ENCODE peak calls at places on chromosomes 2 and 18, in nine cellular contexts. H, X, A, P, G, B, J, R and M are unnamed samples.

GRCh38 chr18:57523171-57523956 is 63.1 kb downstream of the FECH start:
- DNase-seq in H (no peak), B (no peak), J (no peak), G (no peak), R (no peak), P (peak), X (no peak), A (no peak), M (no peak)

GRCh38 chr2:165627463-165627862 is 158.0 kb downstream of the CSRNP3 start:
- DNase-seq in X (peak), R (no peak), A (no peak), J (peak), P (no peak), G (no peak), B (no peak), H (peak), M (peak)

GRCh38 chr2:4900242-4900641 is 791.9 kb upstream of the SOX11 start:
- DNase-seq in A (no peak), X (no peak), R (no peak), H (no peak), G (no peak), J (no peak), B (no peak), P (no peak), M (peak)

GRCh38 chr2:127485694-127486071 is 40.6 kb downstream of the IWS1 start:
- DNase-seq in P (no peak), A (no peak), X (no peak), R (no peak), J (no peak), G (no peak), H (no peak), B (no peak), M (no peak)

GRCh38 chr2:31382452-31383120 is 32.0 kb downstream of the XDH start:
- DNase-seq in B (no peak), A (no peak), R (no peak), X (no peak), J (peak), P (no peak), G (no peak), H (no peak), M (peak)

GRCh38 chr2:241356871-241357260 is 781 bp downstream of the FARP2 start:
- DNase-seq in P (no peak), H (no peak), B (no peak), X (no peak), R (no peak), A (no peak), G (no peak), J (no peak), M (no peak)

GRCh38 chr2:113894156-113894743 is 4.4 kb downstream of the ACTR3 start:
- DNase-seq in P (no peak), H (peak), R (peak), B (no peak), A (peak), X (peak), G (no peak), J (peak), M (peak)

GRCh38 chr2:188813846-188814245 is 160.3 kb upstream of the COL3A1 start:
- DNase-seq in X (no peak), G (no peak), H (peak), R (no peak), A (no peak), P (no peak), B (no peak), J (no peak), M (no peak)

GRCh38 chr2:141554810-141555209 is 576.0 kb downstream of the LRP1B start:
- DNase-seq in X (peak), B (no peak), A (no peak), R (peak), H (peak), P (no peak), G (no peak), J (peak), M (peak)

GRCh38 chr2:6352247-6352646 is 513.5 kb downstream of the CMPK2 start:
- DNase-seq in R (no peak), A (no peak), P (no peak), B (no peak), J (no peak), H (no peak), X (no peak), G (no peak), M (no peak)

GRCh38 chr2:241857572-241858121 is 1.0 kb downstream of the PDCD1 start:
- DNase-seq in G (no peak), J (no peak), R (no peak), H (no peak), A (no peak), X (no peak), B (peak), P (no peak), M (no peak)

GRCh38 chr18:59344990-59345389 is 14.1 kb downstream of the LMAN1 start:
- DNase-seq in X (no peak), G (no peak), P (no peak), B (no peak), H (no peak), A (no peak), R (no peak), J (no peak), M (no peak)

GRCh38 chr2:152718909-152719645 is 657 bp downstream of the ARL6IP6 start:
- DNase-seq in X (no peak), R (peak), H (peak), P (peak), G (no peak), B (no peak), A (peak), J (no peak), M (peak)

GRCh38 chr2:103898561-103898960 is 955.4 kb upstream of the POU3F3 start:
- DNase-seq in J (no peak), P (no peak), H (no peak), X (no peak), R (no peak), B (no peak), G (no peak), A (no peak), M (no peak)

GRCh38 chr2:63053889-63054725 is 3.5 kb downstream of the OTX1 start:
- DNase-seq in B (no peak), J (no peak), R (no peak), G (no peak), X (peak), H (no peak), A (peak), P (no peak), M (no peak)

GRCh38 chr18:48590678-48591077 is 51.8 kb downstream of the CTIF start:
- DNase-seq in X (no peak), A (no peak), H (peak), J (peak), R (peak), G (no peak), P (no peak), B (no peak), M (peak)

GRCh38 chr2:46119453-46119852 is 177.8 kb upstream of the EPAS1 start:
- DNase-seq in A (no peak), P (no peak), X (no peak), R (no peak), J (no peak), H (peak), B (no peak), G (no peak), M (no peak)

GRCh38 chr18:49189772-49190171 is 239.0 kb upstream of the SMAD7 start:
- DNase-seq in G (no peak), B (no peak), X (no peak), H (peak), R (no peak), P (no peak), J (no peak), A (no peak), M (no peak)

GRCh38 chr2:138003411-138003810 is 39.1 kb downstream of the HNMT start:
- DNase-seq in R (no peak), H (no peak), B (no peak), A (no peak), P (no peak), G (no peak), J (no peak), X (no peak), M (peak)

GRCh38 chr2:221569342-221570278 is 2.5 kb downstream of the EPHA4 start:
- DNase-seq in H (no peak), J (no peak), R (no peak), B (peak), P (no peak), X (no peak), G (no peak), A (no peak), M (no peak)

GRCh38 chr2:241217320-241218031 is 29.0 kb downstream of the ANO7 start:
- DNase-seq in X (peak), J (no peak), B (peak), G (peak), H (peak), P (peak), R (peak), A (peak), M (peak)

GRCh38 chr2:28134262-28134812 is 243.8 kb downstream of the BABAM2 start:
- DNase-seq in P (peak), G (no peak), J (no peak), R (no peak), A (peak), X (no peak), B (no peak), H (peak), M (peak)

GRCh38 chr2:68767031-68767961 is 32.7 kb downstream of the ARHGAP25 start:
- DNase-seq in R (no peak), H (no peak), G (no peak), P (peak), A (no peak), X (no peak), B (peak), J (no peak), M (no peak)

GRCh38 chr2:230564805-230565779 is 147.6 kb upstream of the CAB39 start:
- DNase-seq in R (no peak), J (peak), A (no peak), B (no peak), X (no peak), G (no peak), H (peak), P (no peak), M (peak)

GRCh38 chr2:131009713-131010475 is 83.4 kb downstream of the FAM168B start:
- DNase-seq in J (no peak), X (no peak), A (no peak), P (no peak), G (no peak), B (no peak), H (no peak), R (no peak), M (no peak)

GRCh38 chr2:9775351-9775750 is 67.9 kb upstream of the TAF1B start:
- DNase-seq in A (no peak), X (no peak), R (no peak), J (no peak), P (no peak), G (no peak), H (no peak), B (peak), M (no peak)

GRCh38 chr2:60633615-60634014 is 80.2 kb upstream of the BCL11A start:
- DNase-seq in G (no peak), H (no peak), R (no peak), A (no peak), X (no peak), P (no peak), B (no peak), J (no peak), M (no peak)

DNA sequence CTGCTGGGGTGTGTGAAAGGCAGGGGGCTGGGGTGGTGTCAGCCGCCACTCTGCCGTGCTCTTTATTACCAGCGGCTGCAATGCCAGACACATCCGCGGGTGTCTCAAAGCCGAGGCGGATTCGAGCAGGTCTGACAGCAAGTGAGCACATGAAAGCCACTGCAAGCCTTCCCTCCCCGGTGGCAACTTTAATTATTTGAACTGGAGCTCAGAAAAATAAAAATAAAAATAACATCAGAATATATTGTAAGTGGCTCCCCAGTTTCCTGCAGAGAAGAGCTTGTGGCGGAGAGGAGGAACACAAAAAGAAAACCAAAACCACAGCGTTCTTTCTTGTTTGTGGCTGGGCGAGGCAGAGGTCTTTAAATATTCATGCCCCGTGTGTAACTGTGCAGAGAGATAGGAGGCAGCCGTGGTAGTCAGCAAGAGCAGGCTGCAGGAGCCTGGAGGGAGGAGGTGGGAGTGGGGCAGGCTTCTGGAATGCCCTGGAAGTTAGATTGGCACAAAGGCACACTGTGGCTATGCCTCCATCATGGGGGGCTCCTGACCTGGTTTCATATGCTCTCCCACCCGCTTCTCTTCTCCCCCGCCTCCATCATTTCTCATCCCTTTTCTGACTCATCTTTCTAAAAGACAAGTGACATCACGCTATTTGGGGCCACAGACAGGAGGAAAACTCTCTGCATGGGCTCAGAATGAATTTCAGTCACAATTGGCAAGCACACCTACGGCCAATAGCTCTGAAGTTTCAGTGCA is 199.8 kb downstream of the CLIP4 start:
- DNase-seq in J (no peak), B (peak), A (peak), P (no peak), H (no peak), X (no peak), G (no peak), R (no peak), M (peak)
- H3K4me3 ChIP-seq in J (no peak), B (no peak), A (no peak), P (peak), H (no peak), X (no peak), G (no peak), R (no peak), M (no peak)

DNA sequence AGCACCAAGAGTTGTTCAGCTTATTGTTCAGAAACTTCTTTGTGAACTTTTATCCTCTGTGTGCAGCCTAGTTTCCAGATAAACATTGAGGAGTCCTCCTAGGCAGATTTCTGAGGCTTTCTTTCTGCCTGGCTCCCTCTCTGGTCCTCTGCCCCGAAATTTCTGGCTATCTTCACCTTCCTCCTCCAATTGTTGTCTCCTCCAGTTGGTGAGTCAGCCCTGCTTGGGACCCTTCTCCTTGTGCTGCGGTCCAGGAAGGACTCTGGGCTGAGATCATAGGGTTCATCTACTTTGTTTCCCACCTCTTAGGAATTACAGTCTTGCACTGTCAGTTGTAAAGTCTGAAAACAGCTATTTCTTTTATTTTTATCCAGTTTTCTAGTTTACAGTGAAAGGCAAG is 100.9 kb downstream of the SMC6 start:
- DNase-seq in H (no peak), J (no peak), P (no peak), X (no peak), B (no peak), R (no peak), G (no peak), A (no peak), M (no peak)
- TF ChIP-seq CTCF in H (no peak), J (no peak), P (no peak), X (no peak), B (no peak), R (no peak), G (no peak), A (no peak), M (no peak)

GRCh38 chr2:237894986-237895543 is 35.6 kb downstream of the RAMP1 start:
- DNase-seq in R (no peak), G (no peak), X (no peak), J (no peak), B (peak), H (no peak), P (no peak), A (no peak), M (no peak)

GRCh38 chr2:237894396-237894979 is 35.1 kb downstream of the RAMP1 start:
- DNase-seq in J (no peak), B (peak), H (no peak), G (no peak), R (no peak), P (no peak), X (no peak), A (no peak), M (no peak)

GRCh38 chr2:237892936-237893595 is 33.6 kb downstream of the RAMP1 start:
- DNase-seq in P (no peak), A (no peak), R (no peak), B (peak), J (no peak), G (no peak), X (peak), H (no peak), M (no peak)

GRCh38 chr2:237889811-237890210 is 30.4 kb downstream of the RAMP1 start:
- DNase-seq in P (no peak), X (no peak), B (peak), H (no peak), R (no peak), J (no peak), G (no peak), A (no peak), M (no peak)

GRCh38 chr2:237892478-237892877 is 33.1 kb downstream of the RAMP1 start:
- DNase-seq in R (no peak), H (no peak), X (no peak), P (no peak), G (no peak), J (no peak), A (no peak), B (no peak), M (no peak)
- H3K4me3 ChIP-seq in R (no peak), H (no peak), X (no peak), P (no peak), G (no peak), J (no peak), A (no peak), B (no peak), M (no peak)

GRCh38 chr18:77067315-77068061 is 65.1 kb downstream of the MBP start:
- DNase-seq in A (no peak), H (peak), R (peak), B (peak), G (peak), X (peak), P (peak), J (peak), M (peak)
- TF ChIP-seq CTCF in A (no peak), H (peak), R (no peak), B (no peak), G (no peak), X (no peak), P (no peak), J (peak), M (no peak)

GRCh38 chr2:149021761-149022160 is 16.7 kb upstream of the LYPD6B start:
- DNase-seq in R (no peak), H (no peak), B (no peak), P (no peak), X (no peak), G (no peak), A (no peak), J (no peak), M (no peak)
- H3K4me3 ChIP-seq in R (no peak), H (no peak), B (no peak), P (no peak), X (no peak), G (no peak), A (no peak), J (no peak), M (no peak)

DNA sequence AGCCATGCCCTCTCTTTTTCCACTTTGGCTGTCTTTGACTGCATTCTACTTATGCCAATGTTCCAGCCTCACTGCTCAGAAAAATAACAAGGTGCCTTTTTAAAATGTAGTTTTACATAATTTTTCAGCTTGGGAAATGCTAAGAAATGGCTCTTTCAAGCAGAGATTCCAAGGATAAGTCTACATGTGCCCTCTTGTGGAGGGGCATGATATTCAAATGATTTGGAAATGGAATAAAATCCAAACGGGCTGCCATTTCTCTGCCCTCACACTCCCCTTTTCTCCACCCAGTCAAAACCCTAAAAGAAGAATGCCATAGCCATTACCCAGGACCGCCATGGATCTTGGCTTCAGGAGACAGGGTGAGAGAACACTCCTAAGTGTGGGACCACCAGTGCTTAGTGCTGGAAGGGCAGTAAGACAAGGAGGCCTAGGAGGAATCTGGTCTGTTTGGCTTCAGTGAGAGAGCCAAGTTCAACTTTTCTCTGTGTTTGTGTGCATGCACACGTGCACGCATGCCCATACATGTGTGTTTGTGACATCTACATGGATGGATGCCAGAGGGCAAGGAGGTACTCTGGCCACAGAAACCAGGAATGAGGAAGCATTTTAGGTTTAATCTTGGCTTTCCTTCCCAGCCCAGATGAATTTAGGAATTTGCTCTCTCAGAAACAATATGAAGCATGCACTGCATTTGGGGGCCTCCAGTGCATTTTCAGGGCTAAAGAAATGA is 174.0 kb upstream of the SLC14A2 start:
- DNase-seq in H (peak), B (no peak), X (no peak), A (no peak), R (peak), G (no peak), J (no peak), P (no peak), M (peak)
- TF ChIP-seq CTCF in H (no peak), B (no peak), X (no peak), A (no peak), R (peak), G (peak), J (peak), P (no peak), M (peak)